ENCODE peak calls at places on chromosomes 11 and 22, in eight cellular contexts. W is MM.1S; J is lower lobe of right lung; E is CD8-positive, alpha-beta T cell; D is pancreas; U is uterus; H is IMR-90; A is RWPE2. Q is an unnamed sample.

GRCh38 chr11:69096473-69096872 is 47.7 kb downstream of the TPCN2 start:
- DNase-seq in W (no peak), J (no peak), E (no peak), D (no peak), U (no peak), H (no peak), A (no peak), Q (no peak)

GRCh38 chr11:74636633-74637184 is 44.3 kb downstream of the POLD3 start:
- DNase-seq in W (no peak), J (no peak), E (no peak), D (no peak), U (no peak), H (peak), A (no peak), Q (no peak)

GRCh38 chr11:10590516-10590915 is 22.1 kb upstream of the LYVE1 start:
- DNase-seq in W (no peak), J (no peak), E (no peak), D (no peak), U (no peak), H (peak), A (no peak), Q (no peak)

GRCh38 chr11:2211113-2211971 is 39.7 kb upstream of the TH start:
- DNase-seq in W (no peak), J (no peak), E (no peak), D (peak), U (peak), H (no peak), A (peak), Q (no peak)

GRCh38 chr11:30351061-30351460 is 28.2 kb downstream of the ARL14EP start:
- DNase-seq in W (no peak), J (no peak), E (no peak), D (no peak), U (no peak), H (no peak), A (no peak), Q (no peak)

GRCh38 chr11:64022125-64022784 is 13.5 kb upstream of the FLRT1 start:
- DNase-seq in W (no peak), J (no peak), E (no peak), D (no peak), U (no peak), H (no peak), A (no peak), Q (no peak)

GRCh38 chr11:7579226-7579825 is 65.5 kb downstream of the PPFIBP2 start:
- DNase-seq in W (no peak), J (no peak), E (no peak), D (no peak), U (no peak), H (peak), A (no peak), Q (no peak)

GRCh38 chr11:67354314-67355022 is 1.1 kb upstream of the POLD4 start:
- DNase-seq in W (no peak), J (peak), E (no peak), D (peak), U (peak), H (peak), A (peak), Q (peak)

GRCh38 chr11:134654161-134654915 is 242.3 kb upstream of the B3GAT1 start:
- DNase-seq in W (no peak), J (no peak), E (no peak), D (no peak), U (no peak), H (no peak), A (no peak), Q (no peak)

GRCh38 chr22:46908641-46909107 is 146.2 kb downstream of the TBC1D22A start:
- DNase-seq in W (no peak), J (no peak), E (no peak), D (no peak), U (no peak), H (no peak), A (no peak), Q (no peak)

GRCh38 chr11:76248210-76248609 is 41.9 kb upstream of the WNT11 start:
- DNase-seq in W (no peak), J (no peak), E (no peak), D (no peak), U (no peak), H (no peak), A (no peak), Q (no peak)

GRCh38 chr11:130672911-130673310 is 224.5 kb downstream of the ADAMTS15 start:
- DNase-seq in W (no peak), J (no peak), E (no peak), D (no peak), U (no peak), H (peak), A (no peak), Q (no peak)

GRCh38 chr22:25747245-25747944 is 5.4 kb downstream of the MYO18B start:
- DNase-seq in W (no peak), J (no peak), E (no peak), D (no peak), U (peak), H (peak), A (peak), Q (peak)

GRCh38 chr11:90414221-90414620 is 191.4 kb upstream of the CHORDC1 start:
- DNase-seq in W (no peak), J (no peak), E (no peak), D (no peak), U (no peak), H (no peak), A (no peak), Q (no peak)

GRCh38 chr11:61815790-61816735 is 740 bp downstream of the FADS1 start:
- DNase-seq in W (peak), J (peak), E (no peak), D (peak), U (peak), H (peak), A (peak), Q (peak)

GRCh38 chr22:26445577-26446275 is 16.7 kb downstream of the ASPHD2 start:
- DNase-seq in W (no peak), J (no peak), E (no peak), D (no peak), U (no peak), H (no peak), A (no peak), Q (no peak)

GRCh38 chr11:14499178-14499559 is 442 bp downstream of the COPB1 start:
- DNase-seq in W (no peak), J (peak), E (peak), D (peak), U (no peak), H (peak), A (no peak), Q (no peak)

GRCh38 chr11:72209101-72209500 is 7.5 kb upstream of the FOLR2 start:
- DNase-seq in W (no peak), J (no peak), E (no peak), D (no peak), U (no peak), H (no peak), A (no peak), Q (no peak)

GRCh38 chr11:44625759-44626523 is 60.5 kb downstream of the CD82 start:
- DNase-seq in W (no peak), J (no peak), E (no peak), D (peak), U (no peak), H (no peak), A (no peak), Q (no peak)

GRCh38 chr22:47102081-47102480 is 339.6 kb downstream of the TBC1D22A start:
- DNase-seq in W (no peak), J (no peak), E (no peak), D (no peak), U (no peak), H (no peak), A (no peak), Q (no peak)

GRCh38 chr11:19962795-19963163 is 197.5 kb downstream of the DBX1 start:
- DNase-seq in W (no peak), J (no peak), E (no peak), D (no peak), U (no peak), H (peak), A (no peak), Q (no peak)

GRCh38 chr11:82047200-82047599 is 686.5 kb downstream of the FAM181B start:
- DNase-seq in W (no peak), J (no peak), E (no peak), D (no peak), U (no peak), H (no peak), A (no peak), Q (no peak)

GRCh38 chr11:14638561-14638960 is 5.0 kb upstream of the PDE3B start:
- DNase-seq in W (no peak), J (no peak), E (no peak), D (no peak), U (no peak), H (no peak), A (no peak), Q (no peak)

GRCh38 chr11:33344611-33345010 is 87.4 kb downstream of the HIPK3 start:
- DNase-seq in W (peak), J (no peak), E (no peak), D (no peak), U (no peak), H (peak), A (no peak), Q (no peak)

GRCh38 chr11:96954587-96954986 is 564.8 kb downstream of the JRKL start:
- DNase-seq in W (no peak), J (no peak), E (no peak), D (no peak), U (no peak), H (no peak), A (no peak), Q (no peak)

GRCh38 chr22:37262346-37262745 is 18.3 kb upstream of the RAC2 start:
- DNase-seq in W (no peak), J (peak), E (no peak), D (no peak), U (no peak), H (no peak), A (no peak), Q (no peak)

GRCh38 chr22:25969901-25970300 is 199.4 kb upstream of the SEZ6L start:
- DNase-seq in W (no peak), J (no peak), E (no peak), D (no peak), U (no peak), H (no peak), A (no peak), Q (no peak)

GRCh38 chr11:18791175-18792065 is at the start of gene PTPN5:
- DNase-seq in W (no peak), J (no peak), E (no peak), D (no peak), U (no peak), H (no peak), A (no peak), Q (no peak)

GRCh38 chr22:36258750-36259619 is 6.1 kb downstream of the APOL1 start:
- DNase-seq in W (peak), J (peak), E (no peak), D (no peak), U (peak), H (peak), A (no peak), Q (no peak)

GRCh38 chr11:34356130-34356529 is 1.7 kb downstream of the ABTB2 start:
- DNase-seq in W (no peak), J (no peak), E (no peak), D (no peak), U (no peak), H (no peak), A (no peak), Q (no peak)

GRCh38 chr22:23187871-23188700 is 7.8 kb downstream of the BCR start:
- DNase-seq in W (no peak), J (no peak), E (no peak), D (no peak), U (no peak), H (peak), A (no peak), Q (no peak)

GRCh38 chr11:7968686-7969085 is 3.4 kb upstream of the NLRP10 start:
- DNase-seq in W (no peak), J (no peak), E (no peak), D (no peak), U (no peak), H (peak), A (no peak), Q (no peak)

GRCh38 chr11:105297463-105297862 is 157.9 kb upstream of the CARD18 start:
- DNase-seq in W (no peak), J (no peak), E (no peak), D (no peak), U (no peak), H (peak), A (no peak), Q (no peak)

GRCh38 chr11:122045181-122045586 is 70.8 kb downstream of the BLID start:
- DNase-seq in W (no peak), J (no peak), E (no peak), D (no peak), U (no peak), H (peak), A (no peak), Q (no peak)

GRCh38 chr22:25779890-25780289 is 37.9 kb downstream of the MYO18B start:
- DNase-seq in W (no peak), J (no peak), E (no peak), D (no peak), U (no peak), H (no peak), A (no peak), Q (no peak)

GRCh38 chr11:26675233-26675928 is 46.5 kb downstream of the SLC5A12 start:
- DNase-seq in W (peak), J (no peak), E (no peak), D (no peak), U (no peak), H (no peak), A (no peak), Q (no peak)
- H3K4me3 ChIP-seq in W (peak), J (no peak), E (no peak), D (no peak), U (no peak), H (no peak), A (no peak), Q (no peak)

DNA sequence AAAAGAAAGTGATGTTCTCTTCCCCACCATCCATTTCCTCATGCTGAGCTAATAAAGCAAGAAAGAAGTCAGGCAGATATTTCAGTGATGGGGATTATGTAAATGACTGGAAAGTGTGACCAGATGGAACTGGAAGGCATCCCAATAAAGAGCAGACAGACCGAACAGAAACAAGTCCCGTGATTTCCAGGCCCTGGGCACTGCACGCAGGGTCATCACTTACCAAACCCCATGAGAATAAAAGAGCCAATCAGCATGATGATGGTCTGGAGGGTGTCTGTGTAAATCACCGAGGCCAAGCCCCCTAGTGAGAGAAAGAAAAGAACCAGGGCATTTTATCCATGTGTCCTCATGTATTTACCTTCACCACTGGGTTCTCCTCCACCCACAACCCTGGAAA is 18.1 kb downstream of the SLC5A4 start:
- DNase-seq in W (no peak), J (no peak), E (no peak), D (no peak), U (no peak), H (no peak), A (no peak), Q (no peak)
- TF ChIP-seq CTCF in W (no peak), J (no peak), E (no peak), D (no peak), U (no peak), H (no peak), A (no peak), Q (no peak)

GRCh38 chr11:47918370-47918690 is 62.0 kb upstream of the PTPRJ start:
- DNase-seq in W (no peak), J (no peak), E (no peak), D (no peak), U (no peak), H (no peak), A (no peak), Q (no peak)

GRCh38 chr11:47914743-47915142 is 65.6 kb upstream of the PTPRJ start:
- DNase-seq in W (no peak), J (no peak), E (no peak), D (no peak), U (no peak), H (no peak), A (no peak), Q (no peak)

GRCh38 chr11:47915407-47916137 is 64.8 kb upstream of the PTPRJ start:
- DNase-seq in W (no peak), J (no peak), E (no peak), D (peak), U (no peak), H (no peak), A (no peak), Q (no peak)

GRCh38 chr11:47917643-47918369 is 62.6 kb upstream of the PTPRJ start:
- DNase-seq in W (no peak), J (peak), E (no peak), D (peak), U (peak), H (peak), A (no peak), Q (peak)

DNA sequence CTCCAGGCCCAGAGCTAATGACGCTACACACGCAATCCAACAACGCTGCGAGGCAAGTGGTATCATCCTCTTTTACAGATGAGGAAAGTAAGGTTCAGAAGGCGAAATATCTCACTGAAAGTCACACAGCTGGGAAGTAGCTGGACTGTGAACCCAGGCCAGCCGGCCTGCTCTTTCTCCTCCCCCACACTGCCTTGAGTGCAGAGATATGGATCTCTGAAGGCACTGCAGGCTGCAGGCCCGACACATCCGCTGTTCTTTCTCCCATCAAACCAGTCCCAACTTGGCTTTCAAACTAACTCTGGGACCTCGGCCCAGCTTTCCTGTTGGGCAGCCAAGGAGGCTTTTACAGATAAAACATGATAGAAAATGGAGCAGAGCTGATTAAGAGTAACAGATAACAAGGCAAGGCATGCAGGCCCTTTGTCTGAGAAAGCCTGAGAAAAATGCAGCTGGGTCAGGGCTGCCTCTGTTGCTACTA is 64.0 kb upstream of the PTPRJ start:
- DNase-seq in W (no peak), J (no peak), E (no peak), D (peak), U (peak), H (no peak), A (no peak), Q (no peak)
- H3K27ac ChIP-seq in W (no peak), J (peak), E (no peak), D (peak), U (peak), H (peak), A (no peak), Q (no peak)

DNA sequence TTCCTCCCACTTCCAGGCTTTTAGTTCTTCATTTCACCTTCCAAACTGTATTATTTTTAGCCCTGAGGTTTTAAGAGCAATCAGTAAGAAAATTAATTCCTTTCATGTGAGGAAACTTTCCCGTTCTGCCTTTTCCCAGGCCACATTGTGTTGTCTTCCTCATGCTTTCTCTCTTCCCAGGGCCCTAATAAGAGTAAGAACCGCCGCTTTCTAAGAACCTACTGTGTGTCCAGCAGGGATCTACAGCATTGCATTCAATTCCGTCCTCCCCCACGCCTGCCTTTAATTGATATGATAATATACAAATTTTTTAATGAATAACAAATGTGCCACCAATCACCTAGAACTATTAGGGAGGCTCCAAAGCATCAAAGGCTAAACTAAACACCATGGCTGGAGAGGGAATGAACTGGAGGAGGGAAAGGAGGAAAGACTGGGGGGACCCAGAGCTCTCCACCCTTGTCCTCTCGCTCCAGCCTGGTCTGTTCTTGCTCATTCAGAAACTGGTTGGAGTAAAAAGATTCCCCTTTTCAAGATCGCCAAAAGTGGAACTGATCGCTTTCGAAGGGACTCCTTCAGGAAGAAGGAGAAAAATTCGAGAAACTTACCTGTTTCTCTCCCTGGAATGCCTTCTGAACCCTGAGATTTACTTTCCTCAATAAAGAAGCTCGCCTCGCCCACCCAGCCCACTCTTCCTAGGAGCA is 46.8 kb downstream of the OR4D9 start:
- DNase-seq in W (no peak), J (no peak), E (no peak), D (no peak), U (no peak), H (no peak), A (no peak), Q (no peak)
- H3K4me3 ChIP-seq in W (peak), J (peak), E (no peak), D (no peak), U (no peak), H (peak), A (peak), Q (peak)

GRCh38 chr22:43166132-43166930 is 15.0 kb downstream of the TSPO start:
- DNase-seq in W (no peak), J (no peak), E (no peak), D (no peak), U (no peak), H (no peak), A (no peak), Q (no peak)

GRCh38 chr22:43162412-43163150 is 11.2 kb downstream of the TSPO start:
- DNase-seq in W (no peak), J (no peak), E (no peak), D (no peak), U (no peak), H (no peak), A (peak), Q (no peak)

GRCh38 chr22:43163241-43163795 is 12.0 kb downstream of the TSPO start:
- DNase-seq in W (no peak), J (no peak), E (no peak), D (no peak), U (no peak), H (no peak), A (no peak), Q (no peak)

GRCh38 chr22:43167001-43167589 is 15.7 kb downstream of the TSPO start:
- DNase-seq in W (no peak), J (no peak), E (no peak), D (no peak), U (no peak), H (no peak), A (no peak), Q (no peak)

GRCh38 chr22:43164636-43165035 is 13.3 kb downstream of the TSPO start:
- DNase-seq in W (no peak), J (no peak), E (no peak), D (no peak), U (no peak), H (no peak), A (no peak), Q (no peak)
- TF ChIP-seq CTCF in W (no peak), J (no peak), E (no peak), D (no peak), U (no peak), H (no peak), A (no peak), Q (no peak)

DNA sequence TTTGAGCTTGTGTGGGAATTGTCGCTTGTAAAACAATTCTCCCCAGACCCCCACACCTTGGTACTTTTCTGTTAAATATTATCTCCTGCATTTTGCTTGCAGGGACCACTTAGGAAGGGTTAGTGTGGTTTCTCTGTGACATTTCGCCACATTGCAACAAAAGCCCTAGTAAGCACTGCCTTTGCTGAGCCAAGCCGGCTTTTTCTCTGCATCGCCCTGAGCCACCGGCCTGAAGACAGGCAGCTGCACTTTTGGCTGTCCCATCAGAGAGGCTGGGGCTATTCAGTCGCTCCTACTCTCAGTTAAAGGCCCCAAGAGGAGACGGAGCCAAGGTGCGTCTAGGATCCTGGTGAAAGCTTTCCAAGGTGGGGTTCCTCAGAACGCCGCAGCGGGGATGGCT is 5.7 kb downstream of the MPPED1 start:
- DNase-seq in W (no peak), J (no peak), E (no peak), D (no peak), U (no peak), H (no peak), A (no peak), Q (no peak)
- H3K27ac ChIP-seq in W (no peak), J (no peak), E (no peak), D (no peak), U (no peak), H (no peak), A (no peak), Q (no peak)